ENCODE peak calls at places on chromosomes 2 and 18, in four cellular contexts. One of them, this sample, is unnamed.

GRCh38 chr2:959453-959852 is 8.8 kb downstream of the SNTG2 start:
- DNase-seq in HCT116: no peak
- DNase-seq in brain microvascular endothelial cell: no peak
- DNase-seq in astrocyte of the spinal cord: no peak
- DNase-seq in this sample: no peak

GRCh38 chr2:102061962-102062795 is 70.4 kb downstream of the IL1R2 start:
- DNase-seq in astrocyte of the spinal cord: peak; percentile 86
- DNase-seq in HCT116: no peak
- DNase-seq in brain microvascular endothelial cell: peak; percentile 64
- DNase-seq in this sample: peak; percentile 97

GRCh38 chr18:59067873-59068272 is 71.8 kb upstream of the SEC11C start:
- DNase-seq in HCT116: no peak
- DNase-seq in brain microvascular endothelial cell: peak; percentile 12
- DNase-seq in astrocyte of the spinal cord: peak; percentile 19
- DNase-seq in this sample: no peak

GRCh38 chr18:58257461-58257860 is 213.4 kb downstream of the NEDD4L start:
- DNase-seq in HCT116: no peak
- DNase-seq in brain microvascular endothelial cell: peak; percentile 23
- DNase-seq in astrocyte of the spinal cord: peak; percentile 63
- DNase-seq in this sample: peak; percentile 34

GRCh38 chr2:43262239-43262638 is 35.8 kb upstream of the ZFP36L2 start:
- DNase-seq in brain microvascular endothelial cell: no peak
- DNase-seq in HCT116: no peak
- DNase-seq in astrocyte of the spinal cord: no peak
- DNase-seq in this sample: no peak

GRCh38 chr2:238669581-238670340 is 178.1 kb upstream of the TWIST2 start:
- DNase-seq in astrocyte of the spinal cord: no peak
- DNase-seq in brain microvascular endothelial cell: no peak
- DNase-seq in HCT116: no peak
- DNase-seq in this sample: no peak

GRCh38 chr2:3223080-3223923 is 154.3 kb downstream of the EIPR1 start:
- DNase-seq in astrocyte of the spinal cord: peak; percentile 53
- DNase-seq in brain microvascular endothelial cell: peak; percentile 74
- DNase-seq in HCT116: no peak
- DNase-seq in this sample: peak; percentile 27

GRCh38 chr2:236776695-236777251 is 207.1 kb downstream of the ACKR3 start:
- DNase-seq in brain microvascular endothelial cell: peak; percentile 89
- DNase-seq in HCT116: no peak
- DNase-seq in astrocyte of the spinal cord: peak; percentile 93
- DNase-seq in this sample: peak; percentile 86

GRCh38 chr2:9782197-9782719 is 61.0 kb upstream of the TAF1B start:
- DNase-seq in astrocyte of the spinal cord: no peak
- DNase-seq in HCT116: no peak
- DNase-seq in brain microvascular endothelial cell: no peak
- DNase-seq in this sample: no peak

GRCh38 chr2:174484573-174484972 is 2.3 kb downstream of the GPR155 start:
- DNase-seq in astrocyte of the spinal cord: no peak
- DNase-seq in brain microvascular endothelial cell: no peak
- DNase-seq in HCT116: no peak
- DNase-seq in this sample: no peak

GRCh38 chr2:119536209-119536608 is 8.0 kb upstream of the CFAP221 start:
- DNase-seq in HCT116: no peak
- DNase-seq in brain microvascular endothelial cell: no peak
- DNase-seq in astrocyte of the spinal cord: no peak
- DNase-seq in this sample: no peak

GRCh38 chr2:196149926-196150325 is 21.5 kb downstream of the STK17B start:
- DNase-seq in astrocyte of the spinal cord: no peak
- DNase-seq in brain microvascular endothelial cell: no peak
- DNase-seq in HCT116: no peak
- DNase-seq in this sample: no peak

GRCh38 chr2:199738723-199739412 is 112.1 kb downstream of the FTCDNL1 start:
- DNase-seq in HCT116: no peak
- DNase-seq in brain microvascular endothelial cell: no peak
- DNase-seq in astrocyte of the spinal cord: no peak
- DNase-seq in this sample: peak; percentile 71

GRCh38 chr2:105795575-105795934 is 50.8 kb downstream of the NCK2 start:
- DNase-seq in HCT116: no peak
- DNase-seq in brain microvascular endothelial cell: no peak
- DNase-seq in astrocyte of the spinal cord: no peak
- DNase-seq in this sample: no peak

GRCh38 chr2:96502891-96503636 is 2.1 kb downstream of the NEURL3 start:
- DNase-seq in HCT116: no peak
- DNase-seq in brain microvascular endothelial cell: no peak
- DNase-seq in astrocyte of the spinal cord: no peak
- DNase-seq in this sample: no peak

GRCh38 chr2:199946836-199947235 is 8.5 kb downstream of the TYW5 start:
- DNase-seq in HCT116: no peak
- DNase-seq in brain microvascular endothelial cell: no peak
- DNase-seq in astrocyte of the spinal cord: no peak
- DNase-seq in this sample: no peak

GRCh38 chr2:237885171-237885930 is 25.9 kb downstream of the RAMP1 start:
- DNase-seq in brain microvascular endothelial cell: no peak
- DNase-seq in HCT116: no peak
- DNase-seq in astrocyte of the spinal cord: no peak
- DNase-seq in this sample: no peak

GRCh38 chr2:204477358-204477950 is 67.8 kb upstream of the PARD3B start:
- DNase-seq in HCT116: no peak
- DNase-seq in brain microvascular endothelial cell: peak; percentile 6
- DNase-seq in astrocyte of the spinal cord: no peak
- DNase-seq in this sample: no peak

GRCh38 chr2:43879261-43879660 is 40.5 kb downstream of the ABCG8 start:
- DNase-seq in astrocyte of the spinal cord: peak; percentile 63
- DNase-seq in HCT116: no peak
- DNase-seq in brain microvascular endothelial cell: peak; percentile 49
- DNase-seq in this sample: no peak

GRCh38 chr2:903223-903900 is 47.3 kb upstream of the SNTG2 start:
- DNase-seq in brain microvascular endothelial cell: no peak
- DNase-seq in HCT116: no peak
- DNase-seq in astrocyte of the spinal cord: no peak
- DNase-seq in this sample: no peak

GRCh38 chr2:10446631-10447030 is 1.5 kb downstream of the ODC1 start:
- DNase-seq in brain microvascular endothelial cell: no peak
- DNase-seq in HCT116: no peak
- DNase-seq in astrocyte of the spinal cord: no peak
- DNase-seq in this sample: no peak

GRCh38 chr2:9565436-9566153 is 10.0 kb upstream of the ADAM17 start:
- DNase-seq in astrocyte of the spinal cord: peak; percentile 96
- DNase-seq in HCT116: peak; percentile 80
- DNase-seq in brain microvascular endothelial cell: peak; percentile 90
- DNase-seq in this sample: peak; percentile 78

GRCh38 chr2:113231064-113231463 is 47.7 kb downstream of the PAX8 start:
- DNase-seq in HCT116: no peak
- DNase-seq in brain microvascular endothelial cell: no peak
- DNase-seq in astrocyte of the spinal cord: no peak
- DNase-seq in this sample: no peak

GRCh38 chr2:210635257-210635656 is 78.9 kb downstream of the CPS1 start:
- DNase-seq in astrocyte of the spinal cord: no peak
- DNase-seq in HCT116: no peak
- DNase-seq in brain microvascular endothelial cell: no peak
- DNase-seq in this sample: no peak

GRCh38 chr18:59429608-59430007 is 70.5 kb upstream of the LMAN1 start:
- DNase-seq in HCT116: no peak
- DNase-seq in brain microvascular endothelial cell: no peak
- DNase-seq in astrocyte of the spinal cord: no peak
- DNase-seq in this sample: no peak

GRCh38 chr2:60439219-60439974 is 114.1 kb downstream of the BCL11A start:
- DNase-seq in astrocyte of the spinal cord: no peak
- DNase-seq in brain microvascular endothelial cell: peak; percentile 11
- DNase-seq in HCT116: no peak
- DNase-seq in this sample: no peak

GRCh38 chr2:185952098-185952497 is 213.5 kb downstream of the FSIP2 start:
- DNase-seq in brain microvascular endothelial cell: no peak
- DNase-seq in astrocyte of the spinal cord: no peak
- DNase-seq in HCT116: no peak
- DNase-seq in this sample: no peak

GRCh38 chr2:9170458-9171130 is 36.0 kb upstream of the ASAP2 start:
- DNase-seq in brain microvascular endothelial cell: no peak
- DNase-seq in astrocyte of the spinal cord: no peak
- DNase-seq in HCT116: no peak
- DNase-seq in this sample: no peak

GRCh38 chr2:227884511-227884947 is 13.1 kb downstream of the DAW1 start:
- DNase-seq in brain microvascular endothelial cell: peak; percentile 84
- DNase-seq in HCT116: peak; percentile 73
- DNase-seq in astrocyte of the spinal cord: peak; percentile 63
- DNase-seq in this sample: no peak

GRCh38 chr2:218780851-218781690 is 876 bp upstream of the CYP27A1 start:
- DNase-seq in brain microvascular endothelial cell: no peak
- DNase-seq in astrocyte of the spinal cord: no peak
- DNase-seq in HCT116: no peak
- DNase-seq in this sample: no peak

GRCh38 chr18:79400591-79401381 is 5.1 kb downstream of the NFATC1 start:
- DNase-seq in astrocyte of the spinal cord: no peak
- DNase-seq in brain microvascular endothelial cell: no peak
- DNase-seq in HCT116: no peak
- DNase-seq in this sample: no peak

GRCh38 chr2:182866461-182867369 is at the start of gene FRZB:
- DNase-seq in HCT116: no peak
- DNase-seq in astrocyte of the spinal cord: peak; percentile 79
- DNase-seq in brain microvascular endothelial cell: peak; percentile 38
- DNase-seq in this sample: peak; percentile 64

GRCh38 chr2:35443087-35443486 is 912.5 kb upstream of the CRIM1 start:
- DNase-seq in brain microvascular endothelial cell: no peak
- DNase-seq in astrocyte of the spinal cord: no peak
- DNase-seq in HCT116: no peak
- DNase-seq in this sample: no peak

GRCh38 chr2:98376996-98377395 is 30.7 kb downstream of the CNGA3 start:
- DNase-seq in brain microvascular endothelial cell: no peak
- DNase-seq in astrocyte of the spinal cord: no peak
- DNase-seq in HCT116: no peak
- DNase-seq in this sample: peak; percentile 17

GRCh38 chr2:101380376-101380775 is 6.9 kb downstream of the CREG2 start:
- DNase-seq in astrocyte of the spinal cord: peak; percentile 49
- DNase-seq in brain microvascular endothelial cell: peak; percentile 78
- DNase-seq in HCT116: no peak
- DNase-seq in this sample: peak; percentile 55

GRCh38 chr2:191041418-191042161 is 27.6 kb upstream of the STAT1 start:
- DNase-seq in brain microvascular endothelial cell: peak; percentile 24
- DNase-seq in astrocyte of the spinal cord: peak; percentile 16
- DNase-seq in HCT116: peak; percentile 63
- DNase-seq in this sample: no peak
- H3K4me3 ChIP-seq in brain microvascular endothelial cell: no peak overlapping the region
- H3K4me3 ChIP-seq in astrocyte of the spinal cord: no peak overlapping the region
- H3K4me3 ChIP-seq in HCT116: no peak overlapping the region
- H3K4me3 ChIP-seq in this sample: no peak overlapping the region

GRCh38 chr2:159137511-159138101 is 148.9 kb downstream of the WDSUB1 start:
- DNase-seq in brain microvascular endothelial cell: no peak
- DNase-seq in astrocyte of the spinal cord: no peak
- DNase-seq in HCT116: no peak
- DNase-seq in this sample: no peak
- H3K4me3 ChIP-seq in brain microvascular endothelial cell: no peak overlapping the region
- H3K4me3 ChIP-seq in astrocyte of the spinal cord: no peak overlapping the region
- H3K4me3 ChIP-seq in HCT116: no peak overlapping the region
- H3K4me3 ChIP-seq in this sample: no peak overlapping the region

DNA sequence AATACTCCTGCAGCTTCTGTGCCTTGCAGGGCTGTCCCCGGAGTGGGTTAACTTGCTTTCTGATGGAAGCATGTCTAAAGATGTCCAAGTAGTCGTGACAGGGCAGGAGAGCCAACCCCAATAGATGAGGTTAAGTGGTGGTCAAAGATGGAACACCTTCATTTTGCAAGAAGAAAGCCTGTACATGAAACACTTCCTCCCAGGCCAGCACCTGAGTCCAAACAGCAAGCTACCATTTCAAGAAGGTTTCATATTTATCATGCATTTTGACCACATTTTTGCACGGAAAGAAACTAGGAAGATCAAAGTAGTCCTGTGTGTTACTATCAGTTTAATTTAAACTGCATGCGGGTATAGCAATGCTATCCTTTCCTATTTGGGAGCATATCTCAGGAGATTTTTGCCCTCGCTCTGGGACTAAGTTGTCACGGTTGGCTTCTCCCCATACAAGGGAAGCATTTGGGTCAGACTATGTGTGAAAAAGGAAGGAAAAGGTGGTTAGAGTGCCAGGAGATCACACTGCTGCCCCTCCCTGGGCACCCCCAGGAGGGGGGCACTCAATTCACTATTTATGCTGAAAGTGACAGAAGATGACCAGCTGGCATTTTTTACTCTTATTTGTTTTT is 187.6 kb downstream of the ZNF521 start:
- DNase-seq in brain microvascular endothelial cell: no peak
- DNase-seq in HCT116: no peak
- DNase-seq in astrocyte of the spinal cord: no peak
- DNase-seq in this sample: no peak
- H3K4me3 ChIP-seq in brain microvascular endothelial cell: peak overlapping the region; percentile 12
- H3K4me3 ChIP-seq in HCT116: no peak overlapping the region
- H3K4me3 ChIP-seq in astrocyte of the spinal cord: no peak overlapping the region
- H3K4me3 ChIP-seq in this sample: peak overlapping the region; percentile 23

GRCh38 chr2:24926220-24926601 is 6.2 kb upstream of the ADCY3 start:
- DNase-seq in brain microvascular endothelial cell: no peak
- DNase-seq in astrocyte of the spinal cord: no peak
- DNase-seq in HCT116: no peak
- DNase-seq in this sample: no peak
- H3K4me3 ChIP-seq in brain microvascular endothelial cell: no peak overlapping the region
- H3K4me3 ChIP-seq in astrocyte of the spinal cord: no peak overlapping the region
- H3K4me3 ChIP-seq in HCT116: no peak overlapping the region
- H3K4me3 ChIP-seq in this sample: no peak overlapping the region

DNA sequence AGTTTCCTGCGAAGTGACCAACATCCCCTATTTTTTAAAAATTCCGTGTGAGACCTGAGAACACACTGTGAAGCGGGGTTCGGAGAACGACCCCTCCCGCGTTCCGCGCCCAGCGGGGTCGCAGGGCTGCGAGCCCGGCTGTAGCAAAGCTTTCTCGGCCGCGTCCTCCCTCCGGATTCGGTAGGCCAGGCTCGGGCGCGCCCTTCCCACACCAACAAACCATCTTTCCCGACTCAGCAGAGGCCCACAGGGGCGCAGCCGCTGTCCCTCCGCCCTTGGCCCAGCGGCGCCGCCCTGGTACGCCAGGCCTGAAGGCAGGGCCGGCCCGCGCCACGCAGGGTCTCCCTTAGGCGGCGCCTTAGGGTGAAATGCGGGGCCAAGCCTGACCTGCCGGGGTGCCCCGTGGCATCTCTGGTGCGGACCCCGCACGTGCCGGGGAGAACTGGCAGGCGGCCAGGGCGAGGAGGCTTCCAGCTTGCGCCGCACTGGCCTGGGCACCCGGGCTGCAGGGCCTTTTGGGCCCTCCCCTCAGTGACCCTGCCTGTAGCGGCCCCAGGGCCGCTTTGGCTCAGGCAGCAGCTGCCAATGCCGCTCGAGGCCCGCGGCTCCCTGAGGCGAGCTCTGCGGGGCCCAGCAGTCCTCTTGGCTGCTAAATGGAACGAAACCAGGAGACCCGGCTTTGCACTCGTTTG is 8.3 kb downstream of the OTX1 start:
- DNase-seq in brain microvascular endothelial cell: no peak
- DNase-seq in astrocyte of the spinal cord: no peak
- DNase-seq in HCT116: no peak
- DNase-seq in this sample: no peak
- H3K4me3 ChIP-seq in brain microvascular endothelial cell: no peak overlapping the region
- H3K4me3 ChIP-seq in astrocyte of the spinal cord: no peak overlapping the region
- H3K4me3 ChIP-seq in HCT116: no peak overlapping the region
- H3K4me3 ChIP-seq in this sample: no peak overlapping the region

This sample was measured in skeletal muscle cell.